ENCODE peak calls at places on chromosomes 3 and 15, in nine cellular contexts. D is ascending aorta, R is PC-3, X is NCI-H1092 treated with DMSO at 0.1 percent for 48 hours, P is neural crest cell, H is NCI-H1930, O is lower lobe of right lung, S is iris pigment epithelial cell, Q is ELR. A is an unnamed sample.

GRCh38 chr3:55427739-55428138 is 59.4 kb downstream of the WNT5A start:
- DNase-seq in D (no peak), R (peak), X (no peak), P (no peak), H (no peak), O (no peak), S (no peak), Q (no peak), A (no peak)

GRCh38 chr15:65086680-65087111 is 10.2 kb downstream of the KBTBD13 start:
- DNase-seq in D (no peak), R (no peak), X (no peak), P (no peak), H (no peak), O (peak), S (no peak), Q (peak), A (no peak)

GRCh38 chr3:190593075-190593474 is 79.2 kb downstream of the IL1RAP start:
- DNase-seq in D (no peak), R (no peak), X (no peak), P (no peak), H (no peak), O (no peak), S (no peak), Q (no peak), A (no peak)

GRCh38 chr3:16516695-16517481 is 3.4 kb upstream of the RFTN1 start:
- DNase-seq in D (no peak), R (peak), X (peak), P (no peak), H (peak), O (no peak), S (peak), Q (peak), A (peak)

GRCh38 chr3:196969660-196970546 is 1.3 kb upstream of the PIGZ start:
- DNase-seq in D (no peak), R (peak), X (peak), P (peak), H (no peak), O (peak), S (peak), Q (peak), A (peak)

GRCh38 chr15:85333132-85333831 is 47.1 kb upstream of the AKAP13 start:
- DNase-seq in D (no peak), R (no peak), X (no peak), P (no peak), H (no peak), O (no peak), S (peak), Q (peak), A (no peak)

GRCh38 chr3:36124118-36124796 is 256.0 kb upstream of the STAC start:
- DNase-seq in D (no peak), R (peak), X (peak), P (peak), H (no peak), O (no peak), S (peak), Q (peak), A (no peak)

GRCh38 chr3:38054166-38054991 is 15.4 kb downstream of the DLEC1 start:
- DNase-seq in D (no peak), R (no peak), X (no peak), P (no peak), H (no peak), O (peak), S (peak), Q (peak), A (no peak)

GRCh38 chr15:43209059-43209824 is 11.6 kb downstream of the EPB42 start:
- DNase-seq in D (peak), R (no peak), X (no peak), P (no peak), H (no peak), O (no peak), S (peak), Q (peak), A (no peak)

GRCh38 chr15:66924889-66925288 is 140.5 kb upstream of the SMAD3 start:
- DNase-seq in D (no peak), R (no peak), X (no peak), P (no peak), H (no peak), O (no peak), S (no peak), Q (no peak), A (no peak)

GRCh38 chr3:131713416-131714118 is 210.8 kb upstream of the MRPL3 start:
- DNase-seq in D (no peak), R (peak), X (no peak), P (no peak), H (no peak), O (no peak), S (no peak), Q (no peak), A (no peak)

GRCh38 chr3:14842277-14842676 is 23.5 kb downstream of the FGD5 start:
- DNase-seq in D (peak), R (no peak), X (no peak), P (no peak), H (no peak), O (no peak), S (no peak), Q (no peak), A (no peak)

GRCh38 chr3:100449214-100449613 is 43.2 kb upstream of the TMEM45A start:
- DNase-seq in D (no peak), R (peak), X (no peak), P (no peak), H (no peak), O (no peak), S (no peak), Q (no peak), A (no peak)

GRCh38 chr3:151085889-151086483 is 522 bp downstream of the MED12L start:
- DNase-seq in D (peak), R (no peak), X (peak), P (peak), H (peak), O (peak), S (no peak), Q (peak), A (no peak)

GRCh38 chr3:11724615-11725339 is 81.1 kb upstream of the VGLL4 start:
- DNase-seq in D (no peak), R (no peak), X (no peak), P (no peak), H (no peak), O (no peak), S (no peak), Q (no peak), A (no peak)

GRCh38 chr15:82047493-82048446 is 2.0 kb upstream of the MEX3B start:
- DNase-seq in D (no peak), R (no peak), X (peak), P (no peak), H (no peak), O (no peak), S (peak), Q (peak), A (peak)

GRCh38 chr3:139236336-139236735 is 107.5 kb upstream of the MRPS22 start:
- DNase-seq in D (no peak), R (no peak), X (no peak), P (no peak), H (no peak), O (no peak), S (no peak), Q (no peak), A (no peak)

GRCh38 chr15:83565553-83566159 is 88.3 kb upstream of the ADAMTSL3 start:
- DNase-seq in D (no peak), R (peak), X (peak), P (peak), H (no peak), O (no peak), S (peak), Q (peak), A (peak)

GRCh38 chr15:81235276-81235675 is 38.6 kb downstream of the IL16 start:
- DNase-seq in D (no peak), R (no peak), X (no peak), P (no peak), H (no peak), O (no peak), S (peak), Q (no peak), A (no peak)

GRCh38 chr15:64050281-64051092 is 4.2 kb upstream of the DAPK2 start:
- DNase-seq in D (no peak), R (no peak), X (peak), P (no peak), H (no peak), O (no peak), S (no peak), Q (no peak), A (no peak)

GRCh38 chr3:128390867-128391266 is 75.8 kb downstream of the DNAJB8 start:
- DNase-seq in D (no peak), R (no peak), X (no peak), P (no peak), H (no peak), O (no peak), S (no peak), Q (no peak), A (no peak)

A was measured in NCI-H2227 treated with DMSO at 0.1 percent for 48 hours.